ENCODE peak calls at places on chromosomes 4 and X, in five cellular contexts. C, J, P, V and Q are unnamed samples.

GRCh38 chrX:18119856-18120255 is 100.8 kb downstream of the BEND2 start:
- DNase-seq in P (no peak), V (no peak), J (no peak), C (no peak), Q (no peak)

GRCh38 chr4:151658959-151659593 is 101.7 kb downstream of the GATB start:
- DNase-seq in J (no peak), P (no peak), V (no peak), C (no peak), Q (no peak)

GRCh38 chrX:79270401-79270800 is 96.7 kb downstream of the ITM2A start:
- DNase-seq in V (no peak), C (peak; percentile 15), J (no peak), P (peak; percentile 89), Q (peak; percentile 37)

GRCh38 chr4:17713779-17714178 is 67.6 kb downstream of the FAM184B start:
- DNase-seq in J (no peak), C (no peak), V (no peak), P (no peak), Q (no peak)

GRCh38 chr4:63063765-63064164 is 1345.5 kb downstream of the TECRL start:
- DNase-seq in J (no peak), P (no peak), C (no peak), V (no peak), Q (no peak)

GRCh38 chr4:16270654-16271328 is 44.5 kb upstream of the TAPT1 start:
- DNase-seq in P (no peak), J (no peak), C (no peak), V (no peak), Q (no peak)

GRCh38 chrX:49111846-49112245 is 11.7 kb downstream of the GPKOW start:
- DNase-seq in V (no peak), C (no peak), J (no peak), P (no peak), Q (no peak)

GRCh38 chr4:102317459-102317858 is 27.8 kb downstream of the SLC39A8 start:
- DNase-seq in P (no peak), J (no peak), C (no peak), V (no peak), Q (no peak)

GRCh38 chrX:30822068-30822671 is 66.9 kb downstream of the TAB3 start:
- DNase-seq in P (no peak), J (no peak), C (no peak), V (no peak), Q (no peak)

GRCh38 chr4:20266215-20267082 is 14.7 kb downstream of the SLIT2 start:
- DNase-seq in P (no peak), C (no peak), V (no peak), J (no peak), Q (no peak)
- TF ChIP-seq CTCF in P (no peak), C (no peak), V (no peak), J (no peak), Q (no peak)

GRCh38 chr4:78056265-78057129 is 626 bp upstream of the FRAS1 start:
- DNase-seq in V (peak; percentile 72), C (peak; percentile 80), J (peak; percentile 70), P (peak; percentile 80), Q (peak; percentile 29)
- TF ChIP-seq CTCF in V (no peak), C (no peak), J (no peak), P (no peak), Q (no peak)

GRCh38 chrX:134749651-134750450 is 91.6 kb upstream of the PLAC1 start:
- DNase-seq in P (no peak), J (no peak), C (no peak), V (no peak), Q (no peak)

GRCh38 chrX:134752558-134752957 is 94.3 kb upstream of the PLAC1 start:
- DNase-seq in V (no peak), C (no peak), P (no peak), J (no peak), Q (no peak)

GRCh38 chrX:134758652-134759051 is 100.4 kb upstream of the PLAC1 start:
- DNase-seq in C (no peak), J (no peak), V (no peak), P (no peak), Q (no peak)

GRCh38 chrX:134753185-134754008 is 95.1 kb upstream of the PLAC1 start:
- DNase-seq in C (no peak), P (no peak), J (no peak), V (no peak), Q (no peak)
- TF ChIP-seq CTCF in C (no peak), P (no peak), J (no peak), V (no peak), Q (no peak)

GRCh38 chr4:126916626-126917140 is 716.1 kb upstream of the INTU start:
- DNase-seq in J (no peak), V (no peak), P (no peak), C (peak; percentile 5), Q (no peak)
- TF ChIP-seq CTCF in J (no peak), V (no peak), P (no peak), C (no peak), Q (no peak)

DNA sequence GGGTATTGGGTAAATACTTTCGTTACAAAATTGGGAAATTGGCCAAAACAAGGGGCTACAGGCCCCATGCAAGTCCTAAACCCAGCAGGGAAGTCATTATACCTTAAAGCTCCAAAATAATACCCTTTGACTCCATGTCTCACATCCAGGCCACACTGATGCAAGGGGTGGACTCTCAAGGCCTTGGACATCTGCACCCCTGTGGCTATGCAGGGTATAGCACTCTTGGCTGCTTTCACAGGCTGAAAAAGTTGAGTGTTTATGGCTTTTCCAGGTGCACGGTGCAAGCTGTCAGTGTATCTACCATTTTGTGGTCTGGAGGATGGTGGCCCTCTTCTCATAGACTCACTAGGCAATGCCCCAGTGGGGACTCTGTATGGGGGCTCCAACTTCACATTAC is 326.5 kb downstream of the TEX13C start:
- DNase-seq in V (no peak), J (no peak), P (no peak), C (no peak), Q (no peak)
- TF ChIP-seq CTCF in V (no peak), J (no peak), P (no peak), C (no peak), Q (no peak)

GRCh38 chrX:40468033-40468979 is 112.5 kb upstream of the ATP6AP2 start:
- DNase-seq in P (no peak), V (peak; percentile 76), C (peak; percentile 46), J (no peak), Q (no peak)
- TF ChIP-seq CTCF in P (peak; percentile 21), V (no peak), C (no peak), J (no peak), Q (no peak)

DNA sequence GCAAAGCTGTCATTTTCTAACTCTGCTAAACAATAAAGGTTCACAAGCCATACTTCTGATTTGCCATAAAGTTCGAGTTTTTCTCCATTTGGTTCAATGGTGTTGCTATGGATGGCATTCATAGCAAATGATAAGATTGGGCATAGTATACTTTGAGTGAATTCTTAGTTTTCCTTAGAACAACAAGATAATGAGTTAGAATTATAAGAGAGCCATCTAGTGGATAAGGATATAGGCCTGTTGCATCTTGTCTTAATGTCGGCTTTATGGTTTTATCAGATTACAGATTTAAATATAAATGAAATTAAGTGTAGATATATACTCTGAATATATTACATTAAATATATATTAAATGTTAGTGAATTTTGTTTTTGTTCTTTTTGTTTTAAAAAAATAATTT is 644.6 kb downstream of the IL1RAPL1 start:
- DNase-seq in J (no peak), P (no peak), C (no peak), V (no peak), Q (no peak)
- TF ChIP-seq CTCF in J (no peak), P (no peak), C (no peak), V (no peak), Q (no peak)

DNA sequence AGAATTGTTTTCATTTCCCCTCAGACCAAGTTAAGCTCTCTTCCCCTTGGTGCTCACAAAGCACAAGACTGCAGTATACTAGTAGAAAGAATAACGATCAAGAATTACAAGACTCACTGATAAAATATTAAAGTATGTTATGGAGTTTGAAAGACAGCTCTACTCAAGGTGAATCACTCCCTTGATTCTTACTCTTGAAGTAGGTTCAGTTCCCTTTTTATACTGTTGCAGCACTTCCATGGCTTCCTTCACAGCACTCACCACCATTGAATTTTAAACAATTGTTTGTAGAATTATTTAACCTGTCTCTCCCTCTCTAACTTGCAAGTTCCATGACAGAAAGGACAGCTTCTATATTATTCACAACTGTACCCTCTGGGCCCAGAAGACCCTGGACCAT is 42.2 kb downstream of the CASK start:
- DNase-seq in V (no peak), C (no peak), P (no peak), J (no peak), Q (no peak)
- TF ChIP-seq CTCF in V (no peak), C (no peak), P (no peak), J (no peak), Q (no peak)

GRCh38 chr4:143085644-143086043 is 99.1 kb upstream of the USP38 start:
- DNase-seq in C (no peak), P (no peak), J (no peak), V (no peak), Q (no peak)

GRCh38 chr4:143083811-143084472 is 100.8 kb upstream of the USP38 start:
- DNase-seq in J (no peak), V (no peak), C (no peak), P (no peak), Q (no peak)

GRCh38 chr4:143084566-143084965 is 100.2 kb upstream of the USP38 start:
- DNase-seq in C (no peak), J (no peak), V (no peak), P (no peak), Q (no peak)

GRCh38 chr4:143082698-143083097 is 102.0 kb upstream of the USP38 start:
- DNase-seq in J (no peak), V (no peak), P (no peak), C (no peak), Q (no peak)

DNA sequence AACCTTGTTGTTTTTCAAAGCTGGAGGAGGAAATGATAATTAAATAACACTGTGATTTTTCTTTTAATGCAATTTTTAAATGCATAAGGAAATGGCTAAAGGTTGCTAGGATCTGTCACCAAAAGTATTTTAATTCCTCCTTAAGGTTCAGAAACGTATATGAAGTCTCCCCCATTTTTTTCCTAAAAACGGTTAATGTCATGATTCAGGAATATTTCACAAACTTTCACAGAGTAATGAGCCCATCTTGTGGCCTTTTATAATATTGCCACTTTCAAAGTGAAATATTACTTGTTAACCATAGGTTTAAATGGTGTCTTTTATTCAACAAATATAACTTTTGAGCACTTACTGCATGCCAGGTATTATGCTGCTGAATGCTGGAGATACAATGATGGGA is 99.5 kb upstream of the USP38 start:
- DNase-seq in C (no peak), J (no peak), P (no peak), V (no peak), Q (no peak)
- TF ChIP-seq CTCF in C (peak; percentile 36), J (no peak), P (no peak), V (no peak), Q (no peak)